ENCODE peak calls at places on chromosomes 16 and 17, in nine cellular contexts. B, E, U, Q, W, S, C, P and A are unnamed samples.
A peak's percentile ranks its signal among the peaks of the same experiment; 100 is the strongest.

GRCh38 chr16:1026784-1027415 is 45.3 kb downstream of the SOX8 start:
- DNase-seq in B (no peak), E (no peak), U (no peak), Q (no peak), W (no peak), S (no peak), C (no peak), P (no peak), A (no peak)

GRCh38 chr16:386641-387156 is 4.9 kb upstream of the PGAP6 start:
- DNase-seq in B (no peak), E (no peak), U (no peak), Q (no peak), W (no peak), S (no peak), C (no peak), P (no peak), A (no peak)

GRCh38 chr16:87681990-87682570 is 79.8 kb downstream of the JPH3 start:
- DNase-seq in B (no peak), E (peak; percentile 46), U (no peak), Q (no peak), W (peak; percentile 63), S (no peak), C (peak; percentile 31), P (no peak), A (no peak)

GRCh38 chr17:48149174-48150106 is 41.9 kb downstream of the SNX11 start:
- DNase-seq in B (no peak), E (no peak), U (no peak), Q (no peak), W (peak; percentile 76), S (no peak), C (no peak), P (no peak), A (no peak)

GRCh38 chr17:29080323-29080722 is 37.4 kb downstream of the PIPOX start:
- DNase-seq in B (no peak), E (no peak), U (no peak), Q (no peak), W (no peak), S (no peak), C (no peak), P (no peak), A (no peak)

GRCh38 chr17:17181666-17182600 is 24.2 kb downstream of the PLD6 start:
- DNase-seq in B (no peak), E (no peak), U (no peak), Q (no peak), W (no peak), S (no peak), C (no peak), P (no peak), A (no peak)

GRCh38 chr17:40024901-40025300 is 9.7 kb downstream of the CSF3 start:
- DNase-seq in B (no peak), E (no peak), U (no peak), Q (no peak), W (no peak), S (no peak), C (no peak), P (no peak), A (no peak)

GRCh38 chr16:85033153-85033552 is 5.6 kb downstream of the KIAA0513 start:
- DNase-seq in B (no peak), E (no peak), U (no peak), Q (no peak), W (no peak), S (no peak), C (no peak), P (no peak), A (no peak)

GRCh38 chr17:74757931-74758845 is 9.8 kb downstream of the NHERF1 start:
- DNase-seq in B (peak; percentile 48), E (no peak), U (no peak), Q (no peak), W (no peak), S (no peak), C (no peak), P (no peak), A (no peak)

GRCh38 chr16:29857133-29857760 is 5.8 kb downstream of the CDIPT start:
- DNase-seq in B (no peak), E (no peak), U (no peak), Q (no peak), W (no peak), S (no peak), C (peak; percentile 90), P (no peak), A (no peak)

GRCh38 chr16:71396589-71396988 is 38.1 kb downstream of the CALB2 start:
- DNase-seq in B (no peak), E (no peak), U (no peak), Q (no peak), W (no peak), S (no peak), C (no peak), P (no peak), A (no peak)

GRCh38 chr17:68294196-68294555 is 2.9 kb downstream of the ARSG start:
- DNase-seq in B (no peak), E (no peak), U (no peak), Q (no peak), W (no peak), S (no peak), C (no peak), P (no peak), A (no peak)

GRCh38 chr17:68011199-68011665 is 15.0 kb upstream of the C17orf58 start:
- DNase-seq in B (peak; percentile 28), E (peak; percentile 66), U (peak; percentile 36), Q (no peak), W (peak; percentile 74), S (peak; percentile 57), C (no peak), P (peak; percentile 45), A (no peak)

GRCh38 chr17:9072626-9073339 is 51.5 kb downstream of the NTN1 start:
- DNase-seq in B (no peak), E (no peak), U (peak; percentile 59), Q (peak; percentile 48), W (no peak), S (peak; percentile 39), C (no peak), P (no peak), A (no peak)

GRCh38 chr16:50265260-50265659 is 1.1 kb upstream of the ADCY7 start:
- DNase-seq in B (no peak), E (no peak), U (no peak), Q (no peak), W (peak; percentile 53), S (no peak), C (no peak), P (no peak), A (no peak)

GRCh38 chr17:31416503-31416923 is 25.0 kb downstream of the RAB11FIP4 start:
- DNase-seq in B (no peak), E (no peak), U (no peak), Q (peak; percentile 56), W (no peak), S (no peak), C (no peak), P (no peak), A (no peak)

GRCh38 chr17:15298176-15298575 is 33.0 kb upstream of the PMP22 start:
- DNase-seq in B (no peak), E (no peak), U (no peak), Q (no peak), W (no peak), S (no peak), C (no peak), P (no peak), A (no peak)

GRCh38 chr16:23282508-23282907 is 19.6 kb upstream of the SCNN1B start:
- DNase-seq in B (no peak), E (no peak), U (no peak), Q (no peak), W (no peak), S (no peak), C (no peak), P (no peak), A (no peak)

GRCh38 chr17:83036666-83037065 is 42.7 kb upstream of the METRNL start:
- DNase-seq in B (no peak), E (no peak), U (no peak), Q (no peak), W (no peak), S (no peak), C (no peak), P (no peak), A (no peak)

GRCh38 chr16:11990672-11991390 is 14.3 kb downstream of the SNX29 start:
- DNase-seq in B (no peak), E (no peak), U (no peak), Q (no peak), W (no peak), S (no peak), C (no peak), P (no peak), A (no peak)
- TF ChIP-seq CTCF in B (no peak), E (no peak), U (no peak), Q (no peak), W (no peak), S (no peak), C (no peak), P (no peak), A (no peak)

GRCh38 chr17:5705081-5705875 is 121.0 kb upstream of the NLRP1 start:
- DNase-seq in B (no peak), E (peak; percentile 28), U (no peak), Q (no peak), W (peak; percentile 27), S (no peak), C (no peak), P (no peak), A (no peak)
- TF ChIP-seq CTCF in B (no peak), E (peak; percentile 19), U (no peak), Q (no peak), W (peak; percentile 39), S (no peak), C (peak; percentile 37), P (no peak), A (peak; percentile 54)

GRCh38 chr16:86044241-86044671 is 145.3 kb downstream of the IRF8 start:
- DNase-seq in B (peak; percentile 38), E (peak; percentile 78), U (no peak), Q (no peak), W (peak; percentile 78), S (no peak), C (no peak), P (peak; percentile 30), A (peak; percentile 39)
- TF ChIP-seq CTCF in B (peak; percentile 25), E (peak; percentile 32), U (no peak), Q (no peak), W (peak; percentile 66), S (peak; percentile 18), C (peak; percentile 56), P (no peak), A (peak; percentile 67)

GRCh38 chr16:66516808-66517585 is 32.9 kb downstream of the TK2 start:
- DNase-seq in B (peak; percentile 96), E (peak; percentile 98), U (peak; percentile 98), Q (peak; percentile 94), W (peak; percentile 95), S (peak; percentile 98), C (peak; percentile 93), P (peak; percentile 72), A (no peak)
- TF ChIP-seq CTCF in B (no peak), E (no peak), U (no peak), Q (no peak), W (no peak), S (no peak), C (no peak), P (no peak), A (no peak)

GRCh38 chr17:5019475-5019956 is 15.7 kb downstream of the SLC52A1 start:
- DNase-seq in B (peak; percentile 32), E (peak; percentile 43), U (no peak), Q (no peak), W (peak; percentile 29), S (no peak), C (no peak), P (peak; percentile 31), A (no peak)
- TF ChIP-seq CTCF in B (no peak), E (peak; percentile 9), U (no peak), Q (no peak), W (peak; percentile 52), S (no peak), C (no peak), P (no peak), A (no peak)